ENCODE peak calls at places on chromosome 3, in four cellular contexts. Y is right atrium auricular region, B is choroid plexus epithelial cell, M is GM12864. L is an unnamed sample.

GRCh38 chr3:40437893-40438292 is 19.2 kb upstream of the RPL14 start:
- DNase-seq in Y (no peak), B (peak), M (no peak), L (no peak)

GRCh38 chr3:24042879-24043567 is 97.9 kb downstream of the NR1D2 start:
- DNase-seq in Y (no peak), B (no peak), M (no peak), L (no peak)

GRCh38 chr3:165624761-165625160 is 212.5 kb downstream of the BCHE start:
- DNase-seq in Y (no peak), B (peak), M (no peak), L (no peak)

GRCh38 chr3:22960326-22960984 is 242.7 kb upstream of the UBE2E2 start:
- DNase-seq in Y (no peak), B (peak), M (peak), L (no peak)

GRCh38 chr3:47134311-47134710 is 29.6 kb downstream of the SETD2 start:
- DNase-seq in Y (no peak), B (no peak), M (no peak), L (no peak)

GRCh38 chr3:108931025-108931424 is 22.7 kb downstream of the GUCA1C start:
- DNase-seq in Y (no peak), B (no peak), M (no peak), L (no peak)

GRCh38 chr3:39814007-39814406 is 4.6 kb downstream of the MYRIP start:
- DNase-seq in Y (no peak), B (peak), M (no peak), L (peak)

GRCh38 chr3:140529096-140529495 is 148.8 kb upstream of the TRIM42 start:
- DNase-seq in Y (no peak), B (peak), M (no peak), L (no peak)

GRCh38 chr3:30439451-30440053 is 166.8 kb upstream of the TGFBR2 start:
- DNase-seq in Y (no peak), B (no peak), M (no peak), L (no peak)

GRCh38 chr3:64158334-64158733 is 66.9 kb downstream of the PRICKLE2 start:
- DNase-seq in Y (no peak), B (no peak), M (no peak), L (no peak)

GRCh38 chr3:71785594-71786472 is 885 bp upstream of the PROK2 start:
- DNase-seq in Y (no peak), B (no peak), M (no peak), L (no peak)

GRCh38 chr3:71787851-71788405 is 3.0 kb upstream of the PROK2 start:
- DNase-seq in Y (no peak), B (no peak), M (no peak), L (no peak)

GRCh38 chr3:71786551-71786950 is 1.6 kb upstream of the PROK2 start:
- DNase-seq in Y (no peak), B (no peak), M (no peak), L (no peak)

GRCh38 chr3:71784201-71784913 is 591 bp downstream of the PROK2 start:
- DNase-seq in Y (no peak), B (no peak), M (no peak), L (no peak)

GRCh38 chr3:71784914-71785593 is at the start of gene PROK2:
- DNase-seq in Y (no peak), B (no peak), M (no peak), L (no peak)
- H3K4me3 ChIP-seq in Y (peak), B (no peak), M (no peak), L (no peak)

DNA sequence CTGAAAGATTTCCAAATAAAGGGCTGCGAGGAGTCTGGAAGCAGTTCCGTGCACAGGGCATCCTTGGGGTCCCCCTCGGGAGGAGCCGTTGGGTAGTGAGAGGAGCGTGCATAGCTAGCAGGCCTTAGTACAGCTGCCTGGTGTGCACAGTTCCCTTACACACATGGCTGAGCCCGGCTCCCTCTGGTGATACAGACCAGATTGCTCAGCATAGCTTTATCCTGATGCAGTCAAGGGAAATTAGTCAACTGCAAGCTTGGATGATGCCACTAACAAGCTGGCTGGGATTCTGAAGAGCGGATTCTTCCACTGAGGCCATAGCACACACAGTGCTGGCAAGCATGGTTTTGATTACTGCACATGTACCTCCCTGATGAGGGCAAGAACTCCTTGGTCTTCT is 349.4 kb downstream of the LRTM1 start:
- DNase-seq in Y (no peak), B (no peak), M (no peak), L (peak)
- TF ChIP-seq CTCF in Y (no peak), B (no peak), M (no peak), L (no peak)

GRCh38 chr3:145183261-145183660 is 977.7 kb downstream of the PLOD2 start:
- DNase-seq in Y (no peak), B (peak), M (no peak), L (no peak)
- H3K4me3 ChIP-seq in Y (no peak), B (no peak), M (no peak), L (no peak)

GRCh38 chr3:169604568-169604967 is 58.9 kb downstream of the MECOM start:
- DNase-seq in Y (no peak), B (peak), M (no peak), L (no peak)
- TF ChIP-seq CTCF in Y (no peak), B (peak), M (peak), L (no peak)

GRCh38 chr3:126500016-126500415 is 17.6 kb downstream of the UROC1 start:
- DNase-seq in Y (no peak), B (no peak), M (no peak), L (no peak)
- H3K4me3 ChIP-seq in Y (no peak), B (no peak), M (no peak), L (no peak)

DNA sequence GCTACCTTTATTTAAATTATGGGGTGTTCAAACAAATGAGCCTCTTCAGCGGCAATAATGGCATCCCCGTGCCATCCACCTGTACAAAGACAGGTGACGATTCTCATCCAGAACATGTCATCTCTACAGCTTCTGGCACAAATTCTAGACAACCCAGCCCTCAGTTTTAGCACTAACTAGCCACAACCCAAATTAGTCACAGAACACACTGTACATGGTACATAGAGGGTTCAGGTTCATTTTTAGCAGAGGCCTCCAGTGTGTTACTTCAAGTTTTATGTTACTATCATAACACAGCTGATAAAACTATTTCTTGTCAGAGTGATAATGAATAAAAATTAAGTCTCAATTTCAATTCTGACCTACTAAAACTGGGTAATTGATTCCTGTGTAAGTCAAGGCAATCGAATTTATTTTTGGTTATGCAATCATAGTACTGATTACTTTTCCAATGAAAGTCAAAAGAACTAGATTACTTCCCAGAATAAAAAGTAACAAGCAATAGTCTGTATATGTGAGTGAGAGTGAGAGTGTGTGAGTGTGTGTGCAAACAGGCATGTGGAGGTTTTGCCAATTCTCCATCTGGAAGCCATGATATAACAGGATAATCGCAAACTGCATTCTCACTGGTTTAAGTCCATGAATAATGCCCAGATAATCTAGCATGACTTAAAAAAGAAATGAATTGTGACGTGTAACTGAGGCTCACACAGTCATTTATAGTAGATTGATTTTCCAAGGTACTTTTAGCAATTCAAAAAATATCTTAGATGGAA is 37.4 kb downstream of the SHQ1 start:
- DNase-seq in Y (no peak), B (no peak), M (no peak), L (no peak)
- TF ChIP-seq CTCF in Y (no peak), B (no peak), M (no peak), L (no peak)

GRCh38 chr3:152349397-152349796 is 80.7 kb downstream of the MBNL1 start:
- DNase-seq in Y (no peak), B (peak), M (no peak), L (no peak)
- H3K4me3 ChIP-seq in Y (no peak), B (no peak), M (no peak), L (no peak)

DNA sequence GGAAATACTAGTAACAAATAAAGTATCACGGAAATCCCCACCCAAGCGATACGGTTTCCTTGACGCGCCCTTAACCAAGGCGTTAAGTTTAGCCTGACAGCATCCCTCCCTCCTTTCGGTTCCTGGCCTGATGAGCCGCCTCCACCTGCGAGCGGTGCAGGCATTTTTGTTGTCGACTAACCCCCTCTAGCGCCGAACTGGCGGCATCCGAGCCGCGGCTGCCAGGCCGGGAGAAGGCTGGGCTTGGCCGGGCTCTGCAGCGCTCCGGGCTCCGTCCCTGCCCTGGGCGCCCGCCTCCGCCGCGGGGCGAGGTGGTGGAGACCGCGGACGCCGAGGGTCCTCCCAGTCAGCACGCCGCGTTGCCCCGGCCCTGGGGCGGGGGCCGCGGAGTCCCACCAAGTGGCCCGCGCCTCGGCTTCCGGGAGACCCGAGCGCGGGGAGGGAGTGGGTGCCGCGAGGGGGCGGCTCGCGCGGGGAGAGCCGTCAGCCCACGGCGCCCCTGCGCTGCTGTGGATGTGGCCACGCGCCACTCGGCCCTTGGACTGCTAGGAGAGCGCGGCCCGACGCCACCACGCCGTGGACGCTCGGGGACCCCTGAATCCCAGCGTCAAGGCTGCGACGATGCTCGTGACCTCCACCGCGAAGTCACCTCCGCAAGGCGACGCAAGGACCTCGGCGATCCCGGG is 1.1 kb upstream of the EPHA6 start:
- DNase-seq in Y (peak), B (peak), M (peak), L (no peak)
- TF ChIP-seq CTCF in Y (peak), B (peak), M (peak), L (peak)